ENCODE peak calls at places on chromosome 9, in six cellular contexts. A is GM12878, J is sigmoid colon, W is stomach, I is GM12891, G is suprapubic skin. P is an unnamed sample.

GRCh38 chr9:109310486-109310901 is 10.4 kb downstream of the EPB41L4B start:
- DNase-seq in J (no peak), I (no peak), A (no peak), W (no peak), G (no peak), P (no peak)

GRCh38 chr9:36086442-36086841 is 49.7 kb downstream of the RECK start:
- DNase-seq in J (no peak), I (no peak), A (no peak), W (no peak), G (no peak), P (no peak)

GRCh38 chr9:76818271-76818670 is 54.0 kb downstream of the PCA3 start:
- DNase-seq in J (peak; percentile 95), W (peak; percentile 69), I (no peak), A (no peak), G (no peak), P (no peak)

GRCh38 chr9:36298566-36298965 is 40.3 kb upstream of the GNE start:
- DNase-seq in G (no peak), I (no peak), J (no peak), W (no peak), A (no peak), P (no peak)

GRCh38 chr9:124008307-124008854 is 3.2 kb upstream of the LHX2 start:
- DNase-seq in I (no peak), W (no peak), G (no peak), J (no peak), A (no peak), P (no peak)

GRCh38 chr9:36263662-36264061 is 5.4 kb upstream of the GNE start:
- DNase-seq in G (no peak), J (no peak), W (no peak), I (no peak), A (no peak), P (no peak)

GRCh38 chr9:115202960-115203751 is 85.2 kb upstream of the TNC start:
- DNase-seq in G (no peak), I (no peak), J (peak; percentile 88), W (no peak), A (no peak), P (no peak)

GRCh38 chr9:136861874-136862457 is 4.1 kb downstream of the EDF1 start:
- DNase-seq in W (no peak), J (no peak), A (no peak), I (no peak), G (no peak), P (peak; percentile 54)

GRCh38 chr9:135034106-135034505 is 53.4 kb upstream of the OLFM1 start:
- DNase-seq in J (peak; percentile 32), W (no peak), A (no peak), I (no peak), G (peak; percentile 56), P (no peak)

GRCh38 chr9:38620483-38621433 is at the start of gene ANKRD18A:
- DNase-seq in I (peak; percentile 48), A (no peak), G (no peak), J (peak; percentile 72), W (peak; percentile 92), P (peak; percentile 90)

GRCh38 chr9:1832960-1833359 is 182.2 kb upstream of the SMARCA2 start:
- DNase-seq in I (no peak), A (no peak), W (no peak), J (no peak), G (no peak), P (no peak)

GRCh38 chr9:106784076-106784475 is 78.9 kb upstream of the ZNF462 start:
- DNase-seq in A (no peak), I (no peak), W (no peak), J (no peak), G (no peak), P (no peak)

GRCh38 chr9:36867672-36868471 is 166.2 kb downstream of the PAX5 start:
- DNase-seq in I (no peak), J (peak; percentile 61), W (peak; percentile 90), A (no peak), G (no peak), P (peak; percentile 68)

GRCh38 chr9:15873573-15874177 is 320.8 kb downstream of the CCDC171 start:
- DNase-seq in G (no peak), W (no peak), I (no peak), J (no peak), A (no peak), P (no peak)

GRCh38 chr9:137694236-137694959 is 75.6 kb downstream of the EHMT1 start:
- DNase-seq in A (no peak), I (no peak), W (no peak), G (no peak), J (no peak), P (no peak)

GRCh38 chr9:113578877-113579269 is 115.3 kb downstream of the RGS3 start:
- DNase-seq in G (no peak), I (peak; percentile 78), J (no peak), A (peak; percentile 88), W (peak; percentile 73), P (peak; percentile 96)

GRCh38 chr9:127608104-127608966 is 3.7 kb upstream of the STXBP1 start:
- DNase-seq in J (peak; percentile 90), W (peak; percentile 81), A (no peak), I (peak; percentile 61), G (no peak), P (peak; percentile 91)

GRCh38 chr9:5443845-5444244 is 6.1 kb upstream of the PLGRKT start:
- DNase-seq in A (no peak), G (no peak), J (no peak), I (no peak), W (no peak), P (no peak)

GRCh38 chr9:108654566-108654965 is 201.2 kb downstream of the ACTL7B start:
- DNase-seq in I (no peak), G (no peak), W (no peak), A (no peak), J (no peak), P (no peak)

GRCh38 chr9:95383845-95384244 is 66.3 kb upstream of the FANCC start:
- DNase-seq in J (no peak), W (no peak), G (no peak), A (no peak), I (no peak), P (no peak)

GRCh38 chr9:5489630-5490484 is 20.5 kb upstream of the PDCD1LG2 start:
- DNase-seq in I (no peak), A (no peak), W (no peak), J (no peak), G (no peak), P (no peak)

GRCh38 chr9:110029422-110029814 is 178.5 kb downstream of the C9orf152 start:
- DNase-seq in A (no peak), G (no peak), I (no peak), W (no peak), J (no peak), P (no peak)

GRCh38 chr9:79360387-79361347 is 211.1 kb upstream of the TLE4 start:
- DNase-seq in G (no peak), J (no peak), I (no peak), A (no peak), W (no peak), P (no peak)

GRCh38 chr9:117945286-117945685 is 241.1 kb downstream of the TLR4 start:
- DNase-seq in G (no peak), J (no peak), I (no peak), W (no peak), A (no peak), P (no peak)

GRCh38 chr9:21812945-21813568 is 10.6 kb downstream of the MTAP start:
- DNase-seq in I (no peak), G (no peak), J (peak; percentile 80), A (no peak), W (peak; percentile 82), P (peak; percentile 90)

GRCh38 chr9:83930881-83931280 is 9.6 kb upstream of the KIF27 start:
- DNase-seq in W (no peak), G (no peak), A (no peak), J (no peak), I (no peak), P (no peak)

GRCh38 chr9:21589344-21590056 is 107.4 kb upstream of the IFNE start:
- DNase-seq in I (no peak), G (no peak), J (no peak), W (no peak), A (no peak), P (no peak)

GRCh38 chr9:121085661-121086060 is 10.9 kb downstream of the CNTRL start:
- DNase-seq in G (no peak), J (no peak), A (no peak), I (no peak), W (no peak), P (no peak)

GRCh38 chr9:90309809-90310522 is 332.7 kb downstream of the DIRAS2 start:
- DNase-seq in J (no peak), W (no peak), I (no peak), A (no peak), G (no peak), P (no peak)

GRCh38 chr9:93244510-93245436 is 60.8 kb downstream of the WNK2 start:
- DNase-seq in G (no peak), A (no peak), J (no peak), I (no peak), W (no peak), P (no peak)

GRCh38 chr9:17060450-17060849 is 74.4 kb upstream of the CNTLN start:
- DNase-seq in W (no peak), J (no peak), G (no peak), A (no peak), I (no peak), P (no peak)

GRCh38 chr9:91776409-91777365 is 173.3 kb downstream of the ROR2 start:
- DNase-seq in W (no peak), J (peak; percentile 27), I (no peak), G (no peak), A (no peak), P (no peak)
- TF ChIP-seq POLR2AphosphoS5 in W (no peak), J (no peak), I (no peak), G (no peak), A (no peak), P (no peak)

DNA sequence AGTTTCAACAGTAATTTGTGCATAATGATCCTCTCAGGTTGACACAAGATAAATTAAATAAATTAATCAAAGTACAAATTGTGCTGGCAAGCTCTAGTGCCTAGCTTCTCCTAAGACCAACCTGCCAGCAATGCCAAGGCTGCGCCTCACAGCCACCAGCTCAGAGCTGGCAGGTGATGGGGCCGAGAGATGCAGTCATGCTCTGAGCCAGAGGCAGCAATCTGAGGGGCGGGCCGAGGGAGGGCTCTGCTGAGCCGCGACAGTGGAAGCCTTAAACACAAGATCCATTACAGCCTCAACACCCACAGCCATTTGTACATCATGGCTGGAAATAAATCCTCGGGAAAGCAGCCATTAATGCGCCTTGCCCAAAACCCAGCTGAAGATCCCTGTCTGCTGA is 20.3 kb downstream of the MED27 start:
- DNase-seq in A (no peak), J (no peak), G (no peak), I (no peak), W (no peak), P (no peak)
- TF ChIP-seq POLR2AphosphoS5 in A (no peak), J (no peak), G (no peak), I (no peak), W (no peak), P (no peak)

DNA sequence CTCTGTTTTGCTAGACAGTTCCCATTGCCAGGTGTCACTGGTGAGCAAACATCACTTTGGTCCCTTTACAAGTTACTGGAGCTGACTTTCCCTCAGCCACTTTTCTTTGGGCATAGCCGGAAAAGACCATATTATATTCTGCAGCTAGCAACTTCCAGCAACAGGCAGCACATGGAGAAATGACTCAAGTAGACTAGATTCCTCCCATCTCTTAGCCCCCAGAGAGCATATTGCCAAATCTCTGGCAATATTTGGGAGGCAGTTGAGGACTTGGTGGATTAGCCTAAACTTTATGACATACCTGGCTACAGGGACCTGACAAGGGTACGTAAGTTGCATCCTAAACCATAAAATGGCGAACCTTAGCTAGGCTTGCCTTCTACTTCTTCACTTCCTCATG is 204.7 kb upstream of the MPDZ start:
- DNase-seq in J (no peak), A (no peak), W (no peak), I (no peak), G (no peak), P (no peak)
- TF ChIP-seq POLR2AphosphoS5 in J (no peak), A (no peak), W (no peak), I (no peak), G (no peak), P (no peak)

GRCh38 chr9:129496187-129497063 is 124.5 kb downstream of the C9orf50 start:
- DNase-seq in J (peak; percentile 99), I (no peak), W (peak; percentile 96), A (no peak), G (peak; percentile 99), P (peak; percentile 93)
- TF ChIP-seq POLR2AphosphoS5 in J (peak; percentile 89), I (no peak), W (peak; percentile 95), A (no peak), G (peak; percentile 56), P (peak; percentile 86)

P was measured in spleen.